ENCODE peak calls at places on chromosomes 3 and 15, in four cellular contexts. T is heart left ventricle, Z is NB4, D is tibial nerve. B is an unnamed sample.

GRCh38 chr15:39282663-39283208 is 298.1 kb upstream of the THBS1 start:
- DNase-seq in T (no peak), Z (peak; percentile 4), D (no peak), B (no peak)

GRCh38 chr3:20739814-20740213 is 553.8 kb upstream of the SGO1 start:
- DNase-seq in T (no peak), Z (no peak), D (no peak), B (no peak)

GRCh38 chr3:155497930-155498647 is 204.6 kb upstream of the STRIT1 start:
- DNase-seq in T (no peak), Z (no peak), D (no peak), B (no peak)

GRCh38 chr3:183701744-183702143 is 4.1 kb downstream of the YEATS2 start:
- DNase-seq in T (no peak), Z (no peak), D (no peak), B (no peak)

GRCh38 chr3:177530908-177531307 is 333.6 kb upstream of the TBL1XR1 start:
- DNase-seq in T (no peak), Z (peak; percentile 14), D (no peak), B (no peak)

GRCh38 chr3:180633722-180634121 is 31.8 kb downstream of the TTC14 start:
- DNase-seq in T (no peak), Z (no peak), D (no peak), B (no peak)

GRCh38 chr3:120145498-120146285 is 51.4 kb upstream of the GSK3B start:
- DNase-seq in T (no peak), Z (no peak), D (no peak), B (no peak)

GRCh38 chr3:23068016-23068728 is 135.0 kb upstream of the UBE2E2 start:
- DNase-seq in T (no peak), Z (no peak), D (no peak), B (no peak)

GRCh38 chr15:68791431-68792283 is 29.0 kb downstream of the ANP32A start:
- DNase-seq in T (no peak), Z (no peak), D (no peak), B (no peak)

GRCh38 chr3:181719298-181719859 is 7.7 kb downstream of the SOX2 start:
- DNase-seq in T (no peak), Z (no peak), D (no peak), B (no peak)

GRCh38 chr3:45507820-45508317 is 86.7 kb upstream of the LIMD1 start:
- DNase-seq in T (peak; percentile 71), Z (no peak), D (no peak), B (no peak)

GRCh38 chr3:124599147-124599765 is 131.0 kb upstream of the UMPS start:
- DNase-seq in T (no peak), Z (no peak), D (no peak), B (no peak)

GRCh38 chr3:174330303-174330702 is 528.8 kb upstream of the NAALADL2 start:
- DNase-seq in T (no peak), Z (no peak), D (no peak), B (no peak)
- TF ChIP-seq CTCF in T (no peak), Z (no peak), D (no peak), B (no peak)

GRCh38 chr3:194615221-194615620 is 18.0 kb downstream of the TMEM44 start:
- DNase-seq in T (no peak), Z (no peak), D (no peak), B (no peak)
- TF ChIP-seq POLR2A in T (no peak), Z (no peak), D (no peak), B (no peak)

DNA sequence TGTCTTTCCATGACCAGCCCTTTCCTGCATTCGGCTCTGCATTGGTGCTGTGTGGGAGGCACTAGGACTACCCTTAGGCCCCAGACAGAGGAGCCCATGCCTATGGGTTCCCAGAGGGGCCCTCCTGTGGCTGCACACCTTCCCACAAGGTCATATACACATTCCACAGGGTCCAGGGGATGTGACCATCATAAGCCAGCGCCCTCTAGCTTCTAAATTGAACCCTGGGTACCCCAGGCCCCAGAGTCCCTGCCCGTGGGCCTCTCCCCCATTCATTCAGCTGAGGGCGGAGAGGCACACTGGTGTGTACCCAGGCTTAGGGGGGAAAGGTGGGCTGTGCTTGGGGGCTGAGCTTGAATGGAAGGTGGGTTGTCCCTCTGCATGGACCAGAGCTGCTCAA is 10.2 kb upstream of the SLC6A6 start:
- DNase-seq in T (no peak), Z (no peak), D (no peak), B (no peak)
- TF ChIP-seq CTCF in T (no peak), Z (peak; percentile 10), D (no peak), B (no peak)

GRCh38 chr3:116442331-116443021 is 2.8 kb downstream of the LSAMP start:
- DNase-seq in T (no peak), Z (no peak), D (no peak), B (no peak)
- TF ChIP-seq POLR2A in T (no peak), Z (no peak), D (no peak), B (no peak)

GRCh38 chr3:60431599-60431958 is 819.7 kb downstream of the FHIT start:
- DNase-seq in T (no peak), Z (peak; percentile 11), D (no peak), B (no peak)
- TF ChIP-seq CTCF in T (no peak), Z (no peak), D (no peak), B (no peak)

B was measured in lower leg skin.